ENCODE peak calls at places on chromosomes 3 and 15, in ten cellular contexts. One of them, this sample, is unnamed.

GRCh38 chr3:8856721-8857120 is 87.3 kb upstream of the OXTR start:
- DNase-seq in coronary artery: no peak
- DNase-seq in bronchial epithelial cell: no peak
- DNase-seq in lower leg skin: no peak
- DNase-seq in prostate gland: no peak
- DNase-seq in heart right ventricle: no peak
- DNase-seq in SJCRH30: no peak
- DNase-seq in GM23248: peak
- DNase-seq in HepG2: no peak
- DNase-seq in foreskin fibroblast: no peak
- DNase-seq in this sample: peak

GRCh38 chr15:85094685-85095084 is 113.0 kb downstream of the PDE8A start:
- DNase-seq in GM23248: peak
- DNase-seq in bronchial epithelial cell: peak
- DNase-seq in SJCRH30: no peak
- DNase-seq in coronary artery: no peak
- DNase-seq in prostate gland: no peak
- DNase-seq in lower leg skin: no peak
- DNase-seq in heart right ventricle: no peak
- DNase-seq in HepG2: no peak
- DNase-seq in foreskin fibroblast: peak
- DNase-seq in this sample: peak

GRCh38 chr3:79385211-79385610 is 382.6 kb downstream of the ROBO1 start:
- DNase-seq in prostate gland: no peak
- DNase-seq in bronchial epithelial cell: no peak
- DNase-seq in GM23248: no peak
- DNase-seq in HepG2: no peak
- DNase-seq in foreskin fibroblast: no peak
- DNase-seq in lower leg skin: no peak
- DNase-seq in coronary artery: no peak
- DNase-seq in SJCRH30: no peak
- DNase-seq in heart right ventricle: no peak
- DNase-seq in this sample: no peak

GRCh38 chr15:40825661-40826088 is 2.8 kb downstream of the PPP1R14D start:
- DNase-seq in GM23248: peak
- DNase-seq in SJCRH30: no peak
- DNase-seq in heart right ventricle: no peak
- DNase-seq in foreskin fibroblast: peak
- DNase-seq in lower leg skin: no peak
- DNase-seq in bronchial epithelial cell: peak
- DNase-seq in HepG2: peak
- DNase-seq in coronary artery: no peak
- DNase-seq in prostate gland: no peak
- DNase-seq in this sample: peak

GRCh38 chr3:30855390-30855789 is 39.1 kb downstream of the GADL1 start:
- DNase-seq in heart right ventricle: no peak
- DNase-seq in foreskin fibroblast: no peak
- DNase-seq in coronary artery: no peak
- DNase-seq in GM23248: peak
- DNase-seq in prostate gland: no peak
- DNase-seq in HepG2: no peak
- DNase-seq in bronchial epithelial cell: no peak
- DNase-seq in SJCRH30: no peak
- DNase-seq in lower leg skin: no peak
- DNase-seq in this sample: no peak

GRCh38 chr15:23877502-23878412 is 190.7 kb upstream of the NDN start:
- DNase-seq in GM23248: peak
- DNase-seq in SJCRH30: peak
- DNase-seq in coronary artery: no peak
- DNase-seq in lower leg skin: no peak
- DNase-seq in HepG2: peak
- DNase-seq in bronchial epithelial cell: no peak
- DNase-seq in heart right ventricle: peak
- DNase-seq in foreskin fibroblast: no peak
- DNase-seq in prostate gland: no peak
- DNase-seq in this sample: no peak

GRCh38 chr15:26355671-26356070 is 417.2 kb downstream of the GABRB3 start:
- DNase-seq in HepG2: no peak
- DNase-seq in prostate gland: no peak
- DNase-seq in GM23248: no peak
- DNase-seq in lower leg skin: no peak
- DNase-seq in coronary artery: no peak
- DNase-seq in foreskin fibroblast: no peak
- DNase-seq in SJCRH30: no peak
- DNase-seq in bronchial epithelial cell: no peak
- DNase-seq in heart right ventricle: no peak
- DNase-seq in this sample: no peak

GRCh38 chr15:75835990-75836952 is 7.0 kb upstream of the UBE2Q2 start:
- DNase-seq in heart right ventricle: no peak
- DNase-seq in GM23248: no peak
- DNase-seq in foreskin fibroblast: no peak
- DNase-seq in HepG2: no peak
- DNase-seq in prostate gland: no peak
- DNase-seq in coronary artery: no peak
- DNase-seq in lower leg skin: no peak
- DNase-seq in bronchial epithelial cell: no peak
- DNase-seq in SJCRH30: no peak
- DNase-seq in this sample: no peak

GRCh38 chr3:156109989-156110388 is 10.4 kb upstream of the KCNAB1 start:
- DNase-seq in SJCRH30: no peak
- DNase-seq in lower leg skin: no peak
- DNase-seq in prostate gland: no peak
- DNase-seq in heart right ventricle: no peak
- DNase-seq in HepG2: no peak
- DNase-seq in coronary artery: no peak
- DNase-seq in foreskin fibroblast: no peak
- DNase-seq in bronchial epithelial cell: no peak
- DNase-seq in GM23248: no peak
- DNase-seq in this sample: no peak

GRCh38 chr15:60682615-60683014 is 203.7 kb upstream of the ICE2 start:
- DNase-seq in lower leg skin: no peak
- DNase-seq in HepG2: no peak
- DNase-seq in foreskin fibroblast: no peak
- DNase-seq in GM23248: peak
- DNase-seq in prostate gland: no peak
- DNase-seq in heart right ventricle: no peak
- DNase-seq in coronary artery: no peak
- DNase-seq in SJCRH30: peak
- DNase-seq in bronchial epithelial cell: no peak
- DNase-seq in this sample: no peak

GRCh38 chr15:60678632-60679031 is 199.7 kb upstream of the ICE2 start:
- DNase-seq in prostate gland: no peak
- DNase-seq in heart right ventricle: no peak
- DNase-seq in lower leg skin: no peak
- DNase-seq in HepG2: no peak
- DNase-seq in foreskin fibroblast: no peak
- DNase-seq in GM23248: no peak
- DNase-seq in bronchial epithelial cell: no peak
- DNase-seq in coronary artery: no peak
- DNase-seq in SJCRH30: peak
- DNase-seq in this sample: no peak

GRCh38 chr15:60681353-60681752 is 202.4 kb upstream of the ICE2 start:
- DNase-seq in SJCRH30: no peak
- DNase-seq in HepG2: no peak
- DNase-seq in GM23248: peak
- DNase-seq in foreskin fibroblast: no peak
- DNase-seq in coronary artery: no peak
- DNase-seq in heart right ventricle: no peak
- DNase-seq in prostate gland: no peak
- DNase-seq in lower leg skin: no peak
- DNase-seq in bronchial epithelial cell: no peak
- DNase-seq in this sample: no peak

GRCh38 chr15:60682115-60682514 is 203.2 kb upstream of the ICE2 start:
- DNase-seq in HepG2: no peak
- DNase-seq in coronary artery: no peak
- DNase-seq in bronchial epithelial cell: no peak
- DNase-seq in heart right ventricle: no peak
- DNase-seq in prostate gland: no peak
- DNase-seq in lower leg skin: no peak
- DNase-seq in GM23248: peak
- DNase-seq in SJCRH30: no peak
- DNase-seq in foreskin fibroblast: peak
- DNase-seq in this sample: peak

GRCh38 chr15:60679256-60679655 is 200.3 kb upstream of the ICE2 start:
- DNase-seq in coronary artery: no peak
- DNase-seq in SJCRH30: peak
- DNase-seq in HepG2: no peak
- DNase-seq in bronchial epithelial cell: no peak
- DNase-seq in heart right ventricle: no peak
- DNase-seq in foreskin fibroblast: peak
- DNase-seq in lower leg skin: no peak
- DNase-seq in GM23248: peak
- DNase-seq in prostate gland: no peak
- DNase-seq in this sample: peak
- H3K4me3 ChIP-seq in coronary artery: no peak
- H3K4me3 ChIP-seq in SJCRH30: peak
- H3K4me3 ChIP-seq in HepG2: no peak
- H3K4me3 ChIP-seq in bronchial epithelial cell: no peak
- H3K4me3 ChIP-seq in heart right ventricle: no peak
- H3K4me3 ChIP-seq in foreskin fibroblast: no peak
- H3K4me3 ChIP-seq in lower leg skin: no peak
- H3K4me3 ChIP-seq in GM23248: peak
- H3K4me3 ChIP-seq in prostate gland: no peak
- H3K4me3 ChIP-seq in this sample: no peak

DNA sequence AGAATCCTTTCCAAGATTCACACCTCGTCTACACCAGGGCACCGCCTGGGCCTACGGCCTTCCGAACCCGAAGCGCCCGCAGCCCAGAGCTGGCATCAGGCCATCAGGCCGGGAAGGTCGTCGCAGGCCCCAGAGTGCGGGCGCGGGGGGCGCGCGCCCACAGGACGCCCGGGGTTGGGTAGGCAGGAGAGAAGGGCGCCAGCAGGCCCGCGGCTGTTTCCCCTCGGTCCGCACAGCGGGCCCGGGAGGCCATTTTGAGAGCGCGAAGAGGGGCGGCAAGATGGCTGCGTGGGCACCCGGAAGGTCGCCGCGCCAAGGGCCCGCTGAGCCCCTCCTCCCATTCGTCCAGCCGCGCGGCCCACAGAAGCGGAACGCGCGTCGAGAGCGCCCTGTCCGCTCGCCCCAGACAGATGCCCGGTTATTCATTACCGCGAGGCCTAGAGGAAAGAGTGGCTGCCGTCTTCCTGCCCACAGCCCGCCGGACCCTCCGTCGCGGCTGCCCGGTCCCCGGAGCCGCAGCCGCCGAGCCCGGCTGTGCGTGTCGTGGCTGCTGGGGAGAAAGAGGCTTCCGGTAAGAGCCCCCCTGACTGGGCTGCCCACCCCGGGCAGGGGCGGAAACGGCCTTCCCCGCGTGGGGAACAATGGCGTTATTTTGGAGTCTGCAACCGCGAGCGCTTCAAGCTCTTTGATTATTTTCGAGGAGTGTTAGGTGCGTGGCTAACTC is 44.2 kb upstream of the POLG start:
- DNase-seq in prostate gland: no peak
- DNase-seq in heart right ventricle: no peak
- DNase-seq in lower leg skin: no peak
- DNase-seq in GM23248: no peak
- DNase-seq in foreskin fibroblast: no peak
- DNase-seq in coronary artery: no peak
- DNase-seq in SJCRH30: no peak
- DNase-seq in HepG2: no peak
- DNase-seq in bronchial epithelial cell: no peak
- DNase-seq in this sample: no peak
- H3K4me3 ChIP-seq in prostate gland: peak
- H3K4me3 ChIP-seq in heart right ventricle: peak
- H3K4me3 ChIP-seq in lower leg skin: no peak
- H3K4me3 ChIP-seq in GM23248: peak
- H3K4me3 ChIP-seq in foreskin fibroblast: no peak
- H3K4me3 ChIP-seq in coronary artery: peak
- H3K4me3 ChIP-seq in SJCRH30: no peak
- H3K4me3 ChIP-seq in HepG2: no peak
- H3K4me3 ChIP-seq in bronchial epithelial cell: no peak
- H3K4me3 ChIP-seq in this sample: no peak

GRCh38 chr15:61978225-61978624 is 82.0 kb downstream of the VPS13C start:
- DNase-seq in HepG2: no peak
- DNase-seq in lower leg skin: no peak
- DNase-seq in SJCRH30: no peak
- DNase-seq in GM23248: no peak
- DNase-seq in prostate gland: no peak
- DNase-seq in heart right ventricle: no peak
- DNase-seq in bronchial epithelial cell: no peak
- DNase-seq in foreskin fibroblast: no peak
- DNase-seq in coronary artery: no peak
- DNase-seq in this sample: no peak

GRCh38 chr15:61974759-61975158 is 85.5 kb downstream of the VPS13C start:
- DNase-seq in bronchial epithelial cell: peak
- DNase-seq in lower leg skin: no peak
- DNase-seq in GM23248: peak
- DNase-seq in coronary artery: no peak
- DNase-seq in HepG2: no peak
- DNase-seq in heart right ventricle: no peak
- DNase-seq in prostate gland: no peak
- DNase-seq in foreskin fibroblast: no peak
- DNase-seq in SJCRH30: peak
- DNase-seq in this sample: no peak

DNA sequence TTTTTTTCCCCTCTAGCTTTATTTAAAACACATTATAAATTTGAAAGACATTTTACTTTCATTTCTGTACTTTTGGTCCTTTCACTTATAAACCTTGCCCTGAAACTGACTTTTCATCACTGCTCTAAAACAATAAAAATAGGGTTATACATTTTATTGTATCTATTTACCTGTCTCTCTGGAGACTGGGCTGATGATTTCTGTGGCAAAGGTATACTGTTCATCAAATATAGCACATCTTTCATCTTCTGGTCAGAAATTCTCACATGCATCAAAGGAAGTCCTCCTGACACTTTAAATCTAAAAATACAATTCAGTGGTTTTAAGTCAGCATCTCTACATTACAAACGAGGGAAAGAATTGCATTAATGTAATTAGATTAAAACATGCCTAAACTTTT is 86.1 kb downstream of the VPS13C start:
- DNase-seq in prostate gland: no peak
- DNase-seq in GM23248: no peak
- DNase-seq in foreskin fibroblast: no peak
- DNase-seq in coronary artery: no peak
- DNase-seq in HepG2: no peak
- DNase-seq in SJCRH30: no peak
- DNase-seq in heart right ventricle: no peak
- DNase-seq in lower leg skin: no peak
- DNase-seq in bronchial epithelial cell: no peak
- DNase-seq in this sample: no peak
- H3K4me3 ChIP-seq in prostate gland: no peak
- H3K4me3 ChIP-seq in GM23248: no peak
- H3K4me3 ChIP-seq in foreskin fibroblast: no peak
- H3K4me3 ChIP-seq in coronary artery: no peak
- H3K4me3 ChIP-seq in HepG2: no peak
- H3K4me3 ChIP-seq in SJCRH30: no peak
- H3K4me3 ChIP-seq in heart right ventricle: no peak
- H3K4me3 ChIP-seq in lower leg skin: no peak
- H3K4me3 ChIP-seq in bronchial epithelial cell: no peak
- H3K4me3 ChIP-seq in this sample: no peak

DNA sequence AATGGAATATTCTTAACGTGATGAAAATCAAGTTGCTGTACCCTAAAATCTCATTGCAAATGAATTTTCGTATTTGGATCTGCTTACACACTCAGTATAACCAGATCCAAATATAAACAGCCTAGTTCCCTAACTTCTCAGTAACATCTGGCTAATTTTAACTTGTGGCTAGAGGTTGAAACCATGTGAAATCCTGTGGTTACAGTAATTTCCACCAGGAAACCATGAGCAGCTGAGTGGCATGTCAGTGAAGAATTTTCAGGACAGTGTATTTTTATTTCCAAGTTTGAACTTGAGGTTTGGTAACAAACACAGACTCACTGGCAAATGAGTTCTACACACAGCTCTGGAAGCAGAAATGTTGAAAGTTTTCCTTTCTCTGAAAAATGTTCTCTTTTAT is 754.1 kb downstream of the NR2F2 start:
- DNase-seq in foreskin fibroblast: no peak
- DNase-seq in HepG2: no peak
- DNase-seq in bronchial epithelial cell: no peak
- DNase-seq in prostate gland: no peak
- DNase-seq in GM23248: no peak
- DNase-seq in coronary artery: no peak
- DNase-seq in heart right ventricle: no peak
- DNase-seq in lower leg skin: no peak
- DNase-seq in SJCRH30: peak
- DNase-seq in this sample: peak
- H3K4me3 ChIP-seq in foreskin fibroblast: no peak
- H3K4me3 ChIP-seq in HepG2: no peak
- H3K4me3 ChIP-seq in bronchial epithelial cell: no peak
- H3K4me3 ChIP-seq in prostate gland: no peak
- H3K4me3 ChIP-seq in GM23248: no peak
- H3K4me3 ChIP-seq in coronary artery: no peak
- H3K4me3 ChIP-seq in heart right ventricle: no peak
- H3K4me3 ChIP-seq in lower leg skin: no peak
- H3K4me3 ChIP-seq in SJCRH30: no peak
- H3K4me3 ChIP-seq in this sample: no peak